ENCODE peak calls at places on chromosomes 13 and 19, in eight cellular contexts. W, N, M, G, C, K, V and B are unnamed samples.

GRCh38 chr13:45218689-45219088 is 17.8 kb upstream of the KCTD4 start:
- DNase-seq in W (no peak), N (no peak), M (no peak), G (no peak), C (no peak), K (no peak), V (no peak), B (no peak)

GRCh38 chr19:4730740-4731171 is 7.1 kb upstream of the DPP9 start:
- DNase-seq in W (no peak), N (peak), M (peak), G (no peak), C (no peak), K (peak), V (no peak), B (no peak)

GRCh38 chr19:10543420-10544241 is at the start of gene ATG4D:
- DNase-seq in W (peak), N (peak), M (peak), G (peak), C (no peak), K (peak), V (peak), B (peak)

GRCh38 chr13:73201601-73202000 is 142.8 kb downstream of the KLF5 start:
- DNase-seq in W (no peak), N (no peak), M (no peak), G (no peak), C (no peak), K (no peak), V (no peak), B (no peak)

GRCh38 chr13:33079960-33080359 is 63.7 kb downstream of the KL start:
- DNase-seq in W (no peak), N (no peak), M (no peak), G (no peak), C (no peak), K (no peak), V (no peak), B (no peak)

GRCh38 chr19:35268546-35269424 is at the start of gene USF2:
- DNase-seq in W (peak), N (peak), M (peak), G (peak), C (no peak), K (peak), V (no peak), B (peak)

GRCh38 chr13:100508996-100509395 is 79.6 kb downstream of the GGACT start:
- DNase-seq in W (no peak), N (no peak), M (no peak), G (no peak), C (no peak), K (no peak), V (no peak), B (no peak)

GRCh38 chr13:76936736-76937135 is 11.6 kb upstream of the ACOD1 start:
- DNase-seq in W (no peak), N (no peak), M (no peak), G (no peak), C (no peak), K (no peak), V (no peak), B (peak)

GRCh38 chr13:94416454-94417080 is 62.9 kb downstream of the DCT start:
- DNase-seq in W (peak), N (peak), M (peak), G (peak), C (no peak), K (no peak), V (no peak), B (peak)

GRCh38 chr19:10402441-10403038 is 802 bp downstream of the CDC37 start:
- DNase-seq in W (no peak), N (peak), M (no peak), G (no peak), C (no peak), K (no peak), V (no peak), B (no peak)

GRCh38 chr19:43594710-43595604 is 977 bp downstream of the IRGQ start:
- DNase-seq in W (peak), N (peak), M (peak), G (peak), C (no peak), K (peak), V (no peak), B (peak)

GRCh38 chr13:113005076-113005865 is 36.3 kb downstream of the MCF2L start:
- DNase-seq in W (no peak), N (no peak), M (no peak), G (no peak), C (no peak), K (no peak), V (no peak), B (no peak)